ENCODE peak calls at places on chromosomes 12 and 14, in five cellular contexts. E, G, U, T and F are unnamed samples. For H3K27me3 and H3K36me3, the result is how much of the 10 kb centered on the place peaks cover.

GRCh38 chr14:34835312-34835711 is 39.8 kb downstream of the BAZ1A start:
- DNase-seq in E (no peak), G (no peak), U (no peak), T (no peak), F (no peak)

GRCh38 chr12:80441921-80442320 is 2.1 kb upstream of the PTPRQ start:
- DNase-seq in E (peak), G (no peak), U (no peak), T (no peak), F (peak)

GRCh38 chr12:56957229-56958052 is at the start of gene RDH16:
- DNase-seq in E (no peak), G (no peak), U (no peak), T (no peak), F (no peak)

GRCh38 chr12:79674629-79675028 is 16.1 kb downstream of the PAWR start:
- DNase-seq in E (peak), G (no peak), U (no peak), T (no peak), F (peak)

GRCh38 chr14:77140937-77141591 is 527 bp downstream of the ZDHHC22 start:
- DNase-seq in E (peak), G (no peak), U (no peak), T (no peak), F (no peak)

GRCh38 chr12:53057816-53058500 is 8.1 kb downstream of the TNS2 start:
- DNase-seq in E (no peak), G (no peak), U (no peak), T (no peak), F (no peak)

GRCh38 chr12:105736498-105736897 is 402.3 kb downstream of the NUAK1 start:
- DNase-seq in E (no peak), G (no peak), U (no peak), T (no peak), F (no peak)

GRCh38 chr14:29681308-29681707 is 246.3 kb downstream of the PRKD1 start:
- DNase-seq in E (no peak), G (no peak), U (no peak), T (no peak), F (no peak)

GRCh38 chr12:32918890-32919791 is 22.6 kb upstream of the PKP2 start:
- DNase-seq in E (peak), G (no peak), U (peak), T (no peak), F (peak)

GRCh38 chr14:75794615-75795038 is 133.6 kb downstream of the TTLL5 start:
- DNase-seq in E (peak), G (no peak), U (no peak), T (no peak), F (peak)

GRCh38 chr12:56983386-56983785 is 23.0 kb downstream of the ZBTB39 start:
- DNase-seq in E (no peak), G (no peak), U (no peak), T (no peak), F (no peak)

GRCh38 chr12:1553987-1554982 is 40.1 kb downstream of the FBXL14 start:
- DNase-seq in E (no peak), G (no peak), U (no peak), T (no peak), F (no peak)

GRCh38 chr14:79436325-79436724 is 775.0 kb downstream of the DIO2 start:
- DNase-seq in E (no peak), G (no peak), U (no peak), T (no peak), F (no peak)

GRCh38 chr12:130879212-130879686 is 7.4 kb downstream of the RAN start:
- DNase-seq in E (no peak), G (no peak), U (no peak), T (no peak), F (no peak)

GRCh38 chr14:28666961-28667360 is 99.6 kb upstream of the FOXG1 start:
- DNase-seq in E (no peak), G (no peak), U (no peak), T (no peak), F (no peak)

GRCh38 chr14:75968461-75968860 is 13.3 kb downstream of the TGFB3 start:
- DNase-seq in E (no peak), G (no peak), U (no peak), T (no peak), F (peak)

GRCh38 chr14:32077081-32078029 is at the start of gene ARHGAP5:
- DNase-seq in E (peak), G (no peak), U (peak), T (no peak), F (peak)

DNA sequence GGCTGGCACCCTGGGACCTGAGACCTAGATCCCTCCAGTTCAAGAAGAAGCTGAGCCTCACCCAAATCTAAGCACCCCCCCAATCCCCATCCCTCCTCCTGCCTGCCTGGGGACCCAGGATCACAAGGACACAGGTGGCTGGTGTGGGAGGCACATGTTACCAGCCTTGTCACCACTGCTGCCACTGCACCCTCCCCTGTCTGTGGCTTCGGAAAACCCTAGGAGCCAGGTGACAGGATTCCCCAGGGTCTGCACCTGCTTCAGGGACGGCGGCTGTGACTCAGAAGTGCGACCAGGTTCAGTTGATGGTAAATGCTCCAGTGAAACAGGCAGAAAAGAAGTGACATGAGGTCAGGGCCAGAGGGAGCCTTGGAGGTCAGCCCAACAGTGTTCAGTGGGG is 62.8 kb upstream of the FAM222A start:
- DNase-seq in E (no peak), G (no peak), U (no peak), T (no peak), F (no peak)
- H3K27me3 ChIP-seq in E (under half), G (under half), U (under half), T (under half), F (under half)

DNA sequence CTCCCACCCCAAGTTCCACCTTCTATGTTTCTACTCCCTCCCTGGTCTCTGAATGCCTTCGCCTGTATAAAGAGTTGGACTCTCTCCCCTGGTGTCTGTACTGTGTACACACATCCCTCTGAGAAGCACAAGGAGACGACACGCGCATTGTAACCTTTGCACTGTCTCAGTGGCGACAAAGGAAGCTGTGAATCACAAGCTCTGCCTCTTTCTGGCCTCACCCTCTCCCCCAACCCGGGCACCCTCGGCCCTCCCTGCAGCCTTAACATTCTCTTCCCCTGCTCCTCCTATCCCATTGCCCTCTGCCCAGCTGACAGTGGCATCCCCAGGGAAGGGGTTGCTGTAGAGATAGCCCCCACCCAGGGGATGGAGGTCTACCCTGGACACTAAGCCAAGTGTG is 2.5 kb upstream of the SMARCD1 start:
- DNase-seq in E (no peak), G (no peak), U (no peak), T (no peak), F (no peak)
- H3K36me3 ChIP-seq in E (under half), G (under half), U (under half), T (under half), F (under half)

DNA sequence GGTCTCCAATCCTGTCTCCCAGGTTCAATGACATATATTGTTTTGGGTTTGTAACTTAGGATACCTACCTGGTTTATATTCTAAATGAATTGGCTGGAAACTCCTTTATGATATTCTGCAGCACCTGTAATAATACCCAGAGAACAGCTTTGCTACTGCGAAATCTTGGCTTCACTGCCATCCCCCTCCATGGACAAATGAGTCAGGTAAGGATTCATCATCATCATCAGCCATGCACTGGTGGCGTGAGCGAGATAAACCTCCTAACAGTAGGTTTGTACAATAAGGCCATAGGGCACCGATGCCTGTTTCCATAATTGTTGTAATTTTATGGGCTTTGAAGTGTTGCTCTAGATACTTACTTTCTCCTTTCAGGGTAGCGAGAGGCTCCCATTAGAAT is 10.7 kb downstream of the DDX47 start:
- DNase-seq in E (no peak), G (no peak), U (no peak), T (no peak), F (no peak)
- H3K27ac ChIP-seq in E (peak), G (no peak), U (no peak), T (no peak), F (peak)

DNA sequence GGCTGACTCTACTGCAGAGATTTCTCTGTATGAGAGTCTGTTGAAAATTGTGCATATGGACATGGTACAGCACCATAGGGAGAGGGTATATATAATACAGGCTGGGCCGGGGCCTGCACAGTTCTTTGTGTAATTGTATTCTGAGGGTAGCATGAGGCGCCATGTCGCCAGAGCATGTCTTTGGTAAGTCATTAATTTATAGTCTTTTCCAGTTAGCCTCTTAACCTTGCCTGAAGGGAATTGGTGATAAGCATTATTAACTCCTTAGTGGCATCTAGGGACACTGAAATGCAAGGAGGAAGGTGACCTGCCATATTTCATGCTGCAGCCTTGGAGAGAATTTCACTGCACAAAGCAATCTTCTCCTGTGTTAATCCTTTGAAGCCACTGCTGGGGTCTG is 569.9 kb downstream of the TMTC2 start:
- DNase-seq in E (no peak), G (no peak), U (no peak), T (no peak), F (no peak)
- H3K27me3 ChIP-seq in E (under half), G (under half), U (under half), T (under half), F (under half)

DNA sequence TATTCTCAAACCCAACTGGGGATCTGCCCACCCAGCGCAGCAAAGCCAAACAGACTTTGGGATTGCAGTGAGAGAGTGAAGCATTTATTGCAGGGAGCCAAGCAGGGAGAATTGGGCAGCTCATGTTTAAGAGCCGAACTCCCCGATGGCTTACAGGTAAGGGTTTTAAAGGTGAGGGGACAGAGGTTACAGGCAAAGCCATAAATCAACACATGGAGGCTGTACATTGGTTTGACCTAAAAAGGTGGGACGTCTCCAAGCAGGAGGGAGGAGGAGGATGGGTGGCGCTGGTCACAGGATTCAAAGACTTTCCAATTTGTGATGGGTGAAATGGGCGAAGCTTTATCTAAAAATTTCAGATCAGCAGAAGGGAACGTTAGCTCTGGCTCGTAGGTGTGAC is 18.2 kb downstream of the OAS2 start:
- DNase-seq in E (no peak), G (no peak), U (no peak), T (no peak), F (no peak)
- H3K36me3 ChIP-seq in E (under half), G (under half), U (under half), T (under half), F (under half)

DNA sequence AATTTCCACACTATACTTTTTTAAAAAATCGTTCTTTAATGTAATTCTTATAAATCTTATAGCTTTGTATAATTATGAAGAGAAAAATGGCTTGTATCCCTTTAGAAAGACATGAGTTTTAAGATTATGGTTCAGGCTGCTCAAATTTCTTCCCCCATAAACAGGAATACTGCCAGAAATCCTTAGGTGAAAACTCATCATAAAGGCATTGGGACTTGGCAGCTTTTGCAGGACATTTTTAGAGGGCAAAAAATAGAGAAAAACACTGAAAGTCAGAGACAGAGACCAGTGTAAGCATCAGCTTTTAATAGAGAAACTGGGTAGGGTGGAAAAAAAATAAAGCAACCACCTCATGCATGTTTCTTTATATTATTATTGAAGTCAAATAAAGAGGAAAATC is 29.1 kb downstream of the LRRK2 start:
- DNase-seq in E (peak), G (no peak), U (no peak), T (no peak), F (no peak)
- H3K27ac ChIP-seq in E (no peak), G (no peak), U (no peak), T (no peak), F (no peak)

DNA sequence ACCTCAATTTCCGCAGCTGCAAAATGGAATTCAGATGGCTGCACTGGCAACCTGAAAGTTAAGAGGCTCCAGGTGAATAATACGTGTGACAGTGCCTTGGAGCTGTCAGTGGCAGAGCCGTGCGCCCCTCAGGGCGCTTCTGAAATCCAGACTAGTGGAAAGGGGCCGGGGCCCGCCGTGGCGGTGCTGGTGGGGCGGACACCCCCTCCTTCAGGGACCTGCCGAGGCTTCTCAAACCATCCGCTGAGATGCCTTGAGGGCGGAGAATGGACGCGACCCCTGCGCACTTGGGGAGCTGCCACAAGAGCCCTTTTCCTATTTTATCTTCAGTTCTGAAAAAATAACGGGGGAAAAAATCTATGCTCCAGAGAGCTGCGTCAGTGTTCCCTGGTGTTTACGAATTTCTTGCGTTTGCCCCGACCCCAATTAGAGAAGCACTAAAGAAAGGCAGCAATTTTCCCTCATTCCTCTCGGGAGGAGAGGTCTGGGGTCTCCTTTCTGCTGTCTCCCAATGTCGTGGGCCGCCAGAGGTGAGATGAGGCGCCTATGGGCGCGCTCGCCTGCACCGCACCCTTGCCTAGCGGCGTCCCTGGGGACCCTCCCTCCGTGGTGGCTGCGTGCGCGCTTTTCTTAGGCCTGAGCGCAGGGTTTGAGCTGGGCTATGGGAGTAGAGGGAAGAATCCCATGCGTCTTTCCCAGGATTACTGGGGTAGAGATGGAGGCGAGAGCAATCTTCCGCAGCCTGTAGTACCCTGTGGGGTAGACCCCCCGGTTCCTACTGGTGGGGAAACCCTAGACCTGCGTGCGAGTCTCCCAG is 2.2 kb downstream of the NOS1 start:
- DNase-seq in E (no peak), G (no peak), U (no peak), T (no peak), F (no peak)
- H3K27me3 ChIP-seq in E (under half), G (under half), U (under half), T (under half), F (under half)